ENCODE peak calls at places on chromosomes 1 and 21, in seven cellular contexts. J, I, U, G, P, W and X are unnamed samples.

GRCh38 chr1:221543529-221544120 is 198.3 kb downstream of the DUSP10 start:
- DNase-seq in J (no peak), I (peak), U (no peak), G (no peak), P (no peak), W (peak), X (peak)

GRCh38 chr21:39314155-39315027 is 959 bp upstream of the BRWD1 start:
- DNase-seq in J (no peak), I (no peak), U (no peak), G (no peak), P (peak), W (no peak), X (peak)

GRCh38 chr1:62891961-62892562 is 108.1 kb downstream of the ATG4C start:
- DNase-seq in J (no peak), I (no peak), U (no peak), G (no peak), P (peak), W (no peak), X (no peak)

GRCh38 chr1:15835205-15835740 is 12.2 kb upstream of the SPEN start:
- DNase-seq in J (peak), I (no peak), U (no peak), G (no peak), P (peak), W (peak), X (no peak)

GRCh38 chr1:40723196-40723955 is 31.9 kb downstream of the NFYC start:
- DNase-seq in J (no peak), I (no peak), U (no peak), G (no peak), P (no peak), W (no peak), X (peak)

GRCh38 chr1:102715150-102715549 is 393.2 kb downstream of the COL11A1 start:
- DNase-seq in J (no peak), I (no peak), U (no peak), G (no peak), P (no peak), W (no peak), X (no peak)

GRCh38 chr1:51237714-51238403 is 1.8 kb downstream of the RNF11 start:
- DNase-seq in J (peak), I (no peak), U (no peak), G (no peak), P (no peak), W (no peak), X (peak)

GRCh38 chr1:165539306-165539705 is 4.5 kb upstream of the LRRC52 start:
- DNase-seq in J (no peak), I (peak), U (no peak), G (no peak), P (peak), W (no peak), X (no peak)

GRCh38 chr1:12434174-12434573 is 183.8 kb downstream of the DHRS3 start:
- DNase-seq in J (no peak), I (peak), U (no peak), G (peak), P (no peak), W (no peak), X (no peak)

GRCh38 chr1:183871568-183871967 is 66.6 kb downstream of the RGL1 start:
- DNase-seq in J (no peak), I (no peak), U (no peak), G (no peak), P (no peak), W (no peak), X (no peak)

GRCh38 chr1:185073725-185074124 is 28.4 kb downstream of the RNF2 start:
- DNase-seq in J (no peak), I (no peak), U (no peak), G (no peak), P (no peak), W (no peak), X (no peak)

GRCh38 chr1:235266325-235266724 is 61.7 kb downstream of the ARID4B start:
- DNase-seq in J (no peak), I (no peak), U (no peak), G (no peak), P (no peak), W (peak), X (no peak)

GRCh38 chr1:53377438-53377841 is 49.6 kb upstream of the LRP8 start:
- DNase-seq in J (no peak), I (no peak), U (peak), G (no peak), P (no peak), W (no peak), X (no peak)

GRCh38 chr1:46285730-46286477 is 17.5 kb downstream of the LRRC41 start:
- DNase-seq in J (no peak), I (no peak), U (no peak), G (no peak), P (no peak), W (no peak), X (no peak)

GRCh38 chr1:17895986-17896385 is 140.9 kb downstream of the ACTL8 start:
- DNase-seq in J (no peak), I (no peak), U (no peak), G (no peak), P (no peak), W (no peak), X (no peak)

GRCh38 chr21:9839011-9839661 is 682.2 kb upstream of the TPTE start:
- DNase-seq in J (peak), I (no peak), U (no peak), G (no peak), P (no peak), W (peak), X (no peak)

GRCh38 chr1:174165471-174166137 is 6.3 kb downstream of the RABGAP1L start:
- DNase-seq in J (no peak), I (no peak), U (no peak), G (no peak), P (no peak), W (no peak), X (no peak)

GRCh38 chr1:74392848-74393247 is 119.6 kb downstream of the LRRC53 start:
- DNase-seq in J (no peak), I (no peak), U (no peak), G (no peak), P (no peak), W (peak), X (no peak)

GRCh38 chr1:215104283-215104682 is 21.7 kb downstream of the KCNK2 start:
- DNase-seq in J (no peak), I (no peak), U (no peak), G (no peak), P (no peak), W (no peak), X (no peak)

GRCh38 chr1:156931553-156931952 is 11.1 kb downstream of the LRRC71 start:
- DNase-seq in J (no peak), I (no peak), U (no peak), G (no peak), P (no peak), W (no peak), X (no peak)

GRCh38 chr1:237098517-237098916 is 56.5 kb downstream of the RYR2 start:
- DNase-seq in J (no peak), I (no peak), U (no peak), G (no peak), P (no peak), W (no peak), X (no peak)

GRCh38 chr21:28734522-28735175 is 258.0 kb downstream of the LTN1 start:
- DNase-seq in J (no peak), I (no peak), U (no peak), G (no peak), P (no peak), W (no peak), X (no peak)

GRCh38 chr1:112990271-112990670 is 34.3 kb upstream of the SLC16A1 start:
- DNase-seq in J (no peak), I (no peak), U (no peak), G (no peak), P (no peak), W (no peak), X (no peak)

GRCh38 chr1:94865369-94865768 is 45.2 kb downstream of the SLC44A3 start:
- DNase-seq in J (no peak), I (no peak), U (no peak), G (no peak), P (no peak), W (no peak), X (peak)

GRCh38 chr1:36561365-36561731 is 78.6 kb upstream of the CSF3R start:
- DNase-seq in J (no peak), I (no peak), U (peak), G (no peak), P (no peak), W (no peak), X (no peak)

GRCh38 chr1:10555635-10556429 is 81.1 kb downstream of the PEX14 start:
- DNase-seq in J (no peak), I (no peak), U (peak), G (peak), P (peak), W (no peak), X (peak)

GRCh38 chr1:6380037-6380436 is 13.5 kb downstream of the ACOT7 start:
- DNase-seq in J (no peak), I (no peak), U (no peak), G (no peak), P (no peak), W (no peak), X (no peak)

GRCh38 chr1:223500560-223501425 is 107.6 kb downstream of the CCDC185 start:
- DNase-seq in J (no peak), I (peak), U (no peak), G (no peak), P (no peak), W (no peak), X (no peak)

GRCh38 chr1:228668553-228669400 is 66.5 kb upstream of the RHOU start:
- DNase-seq in J (no peak), I (no peak), U (no peak), G (no peak), P (no peak), W (no peak), X (no peak)

GRCh38 chr1:50333595-50333974 is 89.7 kb downstream of the DMRTA2 start:
- DNase-seq in J (peak), I (no peak), U (peak), G (no peak), P (no peak), W (peak), X (no peak)

GRCh38 chr1:64539808-64540207 is 69.9 kb downstream of the CACHD1 start:
- DNase-seq in J (no peak), I (no peak), U (no peak), G (no peak), P (no peak), W (no peak), X (peak)

GRCh38 chr1:207084701-207085180 is 3.9 kb upstream of the C4BPB start:
- DNase-seq in J (peak), I (peak), U (peak), G (no peak), P (peak), W (peak), X (peak)

GRCh38 chr1:111704776-111705175 is 34.4 kb downstream of the INKA2 start:
- DNase-seq in J (peak), I (peak), U (no peak), G (no peak), P (no peak), W (no peak), X (no peak)

GRCh38 chr1:11158720-11159321 is 30.3 kb upstream of the ANGPTL7 start:
- DNase-seq in J (no peak), I (no peak), U (no peak), G (no peak), P (no peak), W (no peak), X (no peak)

GRCh38 chr1:67376381-67376780 is 53.8 kb downstream of the SERBP1 start:
- DNase-seq in J (no peak), I (no peak), U (no peak), G (no peak), P (no peak), W (no peak), X (peak)

GRCh38 chr1:17485280-17485679 is 45.8 kb upstream of the RCC2 start:
- DNase-seq in J (no peak), I (no peak), U (peak), G (no peak), P (no peak), W (no peak), X (peak)

GRCh38 chr21:26826801-26827200 is 18.4 kb downstream of the ADAMTS1 start:
- DNase-seq in J (no peak), I (no peak), U (no peak), G (no peak), P (no peak), W (no peak), X (no peak)

GRCh38 chr1:31576201-31576669 is at the start of gene TINAGL1:
- DNase-seq in J (peak), I (peak), U (peak), G (no peak), P (peak), W (no peak), X (no peak)

GRCh38 chr1:1098656-1099425 is 17.0 kb downstream of the C1orf159 start:
- DNase-seq in J (no peak), I (no peak), U (no peak), G (no peak), P (no peak), W (no peak), X (no peak)

DNA sequence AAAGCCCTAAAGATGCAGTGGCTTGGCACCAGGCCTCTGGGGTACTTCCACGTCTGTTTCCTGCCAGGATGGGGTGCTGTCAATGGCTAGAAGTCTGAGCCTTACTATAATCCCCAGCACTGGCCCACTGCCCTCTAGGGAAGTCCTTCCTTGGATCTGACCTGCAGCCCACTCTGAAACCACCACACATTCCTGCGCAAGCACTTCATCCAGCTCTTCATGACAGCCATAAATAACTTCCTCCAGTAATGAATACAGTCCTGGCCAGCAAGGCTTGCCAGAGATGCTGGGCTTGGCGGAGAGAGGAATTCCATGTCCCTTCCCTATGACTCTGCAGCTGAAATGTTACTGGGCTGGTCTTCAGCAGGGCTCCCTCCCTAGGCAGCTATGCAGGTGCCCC is 32.6 kb downstream of the ALPL start:
- DNase-seq in J (no peak), I (no peak), U (no peak), G (no peak), P (no peak), W (no peak), X (no peak)
- TF ChIP-seq JUND in J (no peak), I (no peak), U (no peak), G (no peak), P (no peak), W (no peak), X (no peak)

GRCh38 chr1:29684141-29684540 is 447.8 kb downstream of the PTPRU start:
- DNase-seq in J (no peak), I (no peak), U (no peak), G (no peak), P (no peak), W (no peak), X (no peak)
- TF ChIP-seq JUND in J (no peak), I (no peak), U (no peak), G (no peak), P (no peak), W (no peak), X (no peak)

DNA sequence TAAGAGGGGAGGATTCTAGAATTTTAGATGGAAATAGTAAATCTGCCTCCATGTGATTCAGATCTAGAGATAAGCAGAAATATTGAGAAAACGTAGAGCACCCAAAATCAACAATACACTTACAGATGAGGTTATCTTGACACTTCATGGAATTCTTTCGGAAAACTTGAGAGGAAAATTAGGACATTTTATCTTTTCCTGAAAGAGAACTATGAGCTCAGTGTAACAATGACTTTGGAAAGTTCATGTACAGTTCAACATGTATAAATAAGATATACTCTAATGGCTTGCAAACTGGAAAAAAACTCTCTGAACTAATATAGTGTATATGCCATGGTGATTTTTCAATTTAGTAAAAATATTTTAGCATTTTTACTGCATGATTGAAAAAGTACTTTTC is 338.1 kb upstream of the NEGR1 start:
- DNase-seq in J (no peak), I (no peak), U (no peak), G (no peak), P (no peak), W (no peak), X (no peak)
- TF ChIP-seq JUND in J (no peak), I (no peak), U (no peak), G (no peak), P (no peak), W (no peak), X (no peak)

GRCh38 chr1:85936470-85936869 is 220.1 kb downstream of the COL24A1 start:
- DNase-seq in J (no peak), I (no peak), U (no peak), G (no peak), P (no peak), W (no peak), X (no peak)
- TF ChIP-seq JUND in J (no peak), I (no peak), U (no peak), G (no peak), P (no peak), W (no peak), X (no peak)